ENCODE peak calls at places on chromosomes 6 and 20, in nine cellular contexts. S is suprapubic skin; T is iPS DF 6.9; G is neuronal stem cell; H is PC-3; P is transverse colon; V is lower lobe of right lung; B is CD8-positive, alpha-beta memory T cell; J is tibial artery. D is an unnamed sample. For H3K4me1, the result is how much of the 10 kb centered on the place peaks cover.

GRCh38 chr6:82951935-82952334 is 113.7 kb downstream of the UBE3D start:
- DNase-seq in V (no peak), J (no peak), B (no peak), H (no peak), S (no peak), T (no peak), G (no peak), P (no peak), D (no peak)

GRCh38 chr6:90537027-90537426 is 49.8 kb downstream of the MAP3K7 start:
- DNase-seq in P (no peak), T (no peak), J (no peak), B (no peak), G (no peak), S (no peak), V (no peak), H (no peak), D (no peak)

GRCh38 chr6:5398530-5398929 is 137.2 kb downstream of the FARS2 start:
- DNase-seq in P (no peak), G (no peak), V (no peak), J (no peak), T (no peak), S (no peak), B (no peak), H (peak), D (no peak)

GRCh38 chr6:89144358-89145041 is 1.4 kb upstream of the PM20D2 start:
- DNase-seq in G (no peak), S (no peak), J (no peak), H (peak), P (no peak), B (no peak), V (no peak), T (no peak), D (no peak)

GRCh38 chr6:131946404-131946991 is 4.7 kb downstream of the CCN2 start:
- DNase-seq in V (no peak), P (no peak), T (no peak), J (no peak), S (no peak), B (no peak), G (no peak), H (no peak), D (peak)

GRCh38 chr6:144898741-144899140 is 613.6 kb downstream of the UTRN start:
- DNase-seq in T (no peak), J (no peak), V (no peak), S (no peak), P (no peak), H (peak), B (no peak), G (no peak), D (no peak)

GRCh38 chr6:134424795-134425163 is 106.9 kb upstream of the SGK1 start:
- DNase-seq in G (no peak), B (no peak), T (no peak), H (no peak), P (no peak), J (no peak), V (no peak), S (no peak), D (no peak)

GRCh38 chr6:7732219-7732618 is 6.3 kb downstream of the BMP6 start:
- DNase-seq in V (no peak), B (no peak), J (no peak), H (no peak), T (no peak), P (no peak), S (no peak), G (no peak), D (no peak)

GRCh38 chr6:105798057-105798456 is 288.1 kb upstream of the PRDM1 start:
- DNase-seq in J (peak), S (no peak), T (no peak), G (no peak), B (no peak), P (no peak), H (no peak), V (no peak), D (no peak)

GRCh38 chr20:49464556-49464955 is 17.9 kb downstream of the KCNB1 start:
- DNase-seq in V (no peak), T (no peak), P (no peak), H (no peak), J (no peak), G (no peak), B (no peak), S (no peak), D (no peak)

GRCh38 chr6:4511626-4512010 is 264.6 kb upstream of the CDYL start:
- DNase-seq in G (no peak), P (no peak), J (no peak), H (no peak), T (no peak), V (no peak), S (no peak), B (no peak), D (no peak)

GRCh38 chr6:116938305-116938704 is 61.3 kb downstream of the RFX6 start:
- DNase-seq in T (no peak), S (no peak), J (no peak), B (no peak), V (no peak), P (no peak), H (no peak), G (no peak), D (no peak)

GRCh38 chr6:148452921-148453320 is 110.3 kb downstream of the SASH1 start:
- DNase-seq in S (no peak), T (no peak), G (no peak), V (no peak), J (no peak), H (no peak), B (no peak), P (no peak), D (no peak)

GRCh38 chr6:34656378-34657036 is 40.1 kb downstream of the ILRUN start:
- DNase-seq in J (no peak), S (no peak), P (peak), V (no peak), B (no peak), T (no peak), H (peak), G (no peak), D (no peak)

GRCh38 chr20:46401478-46401860 is 4.9 kb downstream of the ELMO2 start:
- DNase-seq in P (no peak), T (no peak), S (no peak), B (no peak), H (no peak), J (no peak), V (no peak), G (no peak), D (no peak)

GRCh38 chr20:41627001-41627400 is 8.8 kb upstream of the CHD6 start:
- DNase-seq in G (no peak), B (no peak), P (no peak), T (no peak), S (no peak), H (no peak), J (no peak), V (no peak), D (no peak)

GRCh38 chr6:111427341-111428116 is 55.5 kb downstream of the REV3L start:
- DNase-seq in H (peak), P (no peak), G (no peak), B (no peak), T (no peak), J (no peak), V (no peak), S (no peak), D (no peak)

DNA sequence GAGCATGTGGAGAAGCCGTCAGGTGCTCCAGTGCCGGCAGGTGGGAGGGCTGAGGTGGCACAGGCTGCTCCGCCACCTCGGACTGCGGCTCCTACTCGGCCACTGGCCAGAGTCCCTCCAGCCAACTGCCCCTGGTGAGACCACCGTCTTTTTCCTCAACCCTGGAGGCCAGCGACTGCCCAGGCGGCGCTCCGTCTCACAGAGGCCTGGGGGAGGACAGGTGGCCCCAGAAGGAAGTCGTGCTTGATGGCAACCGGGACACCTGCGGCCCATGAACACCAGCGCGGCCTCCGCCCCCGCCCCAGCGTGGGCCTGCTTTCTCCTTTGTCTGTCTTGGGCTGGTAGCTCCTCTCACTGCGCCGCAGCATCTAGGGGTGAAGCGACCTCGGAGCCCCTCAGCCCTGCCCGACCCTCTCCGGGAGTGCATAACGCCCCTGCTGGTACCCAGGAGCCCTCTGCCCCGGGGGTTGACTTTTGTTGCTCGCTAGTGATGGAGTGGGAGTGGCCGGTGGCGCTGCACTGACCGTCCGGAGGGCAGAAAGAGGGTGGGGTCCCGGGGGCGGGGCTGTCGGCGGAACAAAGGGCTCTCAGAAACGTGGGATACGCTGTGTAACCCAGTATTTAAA is 706 bp upstream of the TUBB2B start:
- DNase-seq in S (no peak), J (no peak), H (no peak), V (no peak), B (no peak), G (peak), P (no peak), T (no peak), D (no peak)
- H3K4me3 ChIP-seq in S (peak), J (peak), H (peak), V (peak), B (peak), G (peak), P (peak), T (peak), D (peak)

GRCh38 chr6:166430269-166430668 is 47.5 kb upstream of the MPC1 start:
- DNase-seq in V (no peak), P (no peak), T (no peak), H (no peak), B (no peak), J (no peak), G (no peak), S (no peak), D (no peak)
- H3K4me1 ChIP-seq in V (under half), P (under half), T (under half), H (under half), B (under half), J (under half), G (under half), S (under half), D (under half)

DNA sequence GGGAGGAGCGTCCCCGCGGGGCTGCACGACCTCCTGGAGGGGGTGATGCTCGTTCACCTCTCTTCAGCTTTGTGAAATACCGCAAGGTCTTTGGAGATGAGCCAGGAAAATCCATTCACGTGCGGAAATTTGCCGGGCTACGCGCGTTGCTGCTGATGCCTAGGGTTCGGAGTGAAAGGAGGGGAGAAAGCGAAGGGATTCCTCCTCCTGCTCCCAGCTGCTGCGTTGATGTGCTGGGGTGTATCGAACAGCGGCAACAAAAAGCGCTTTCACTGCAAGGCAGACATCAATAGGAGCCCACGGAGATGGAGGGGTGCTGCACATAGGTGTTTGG is 391 bp upstream of the B3GAT2 start:
- DNase-seq in P (no peak), T (no peak), B (no peak), S (no peak), J (no peak), V (no peak), H (no peak), G (peak), D (no peak)
- H3K4me3 ChIP-seq in P (peak), T (peak), B (no peak), S (peak), J (peak), V (peak), H (no peak), G (peak), D (peak)

DNA sequence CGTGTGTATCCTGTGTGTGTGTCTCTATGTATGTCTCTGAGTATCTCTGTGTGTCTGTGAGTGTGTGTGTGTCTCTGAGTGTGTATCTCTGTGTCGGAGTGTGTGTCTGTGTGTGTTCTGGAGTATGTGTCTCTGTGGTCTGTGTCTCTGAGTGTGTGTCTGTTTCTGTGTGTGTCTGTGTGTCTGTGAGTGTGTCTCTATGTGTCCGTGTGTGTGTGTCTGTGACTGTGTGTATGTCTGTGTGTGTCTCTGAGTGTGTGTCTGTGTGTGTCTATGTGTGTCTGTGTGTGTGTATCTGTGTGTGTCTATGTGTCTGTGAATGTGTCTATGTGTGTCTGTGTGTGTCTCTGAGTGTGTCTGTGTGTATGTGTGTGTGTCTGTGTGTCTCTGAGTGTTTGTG is 73.4 kb downstream of the SRC start:
- DNase-seq in S (no peak), G (no peak), T (no peak), H (no peak), P (no peak), B (no peak), V (no peak), J (no peak), D (no peak)
- H3K4me1 ChIP-seq in S (under half), G (half or more), T (under half), H (under half), P (under half), B (under half), V (under half), J (under half), D (under half)

GRCh38 chr6:170316071-170316470 is 9.5 kb downstream of the FAM120B start:
- DNase-seq in V (no peak), P (no peak), T (no peak), S (no peak), J (no peak), B (no peak), H (no peak), G (no peak), D (no peak)

GRCh38 chr6:170313716-170314295 is 7.2 kb downstream of the FAM120B start:
- DNase-seq in H (no peak), T (no peak), P (no peak), B (no peak), S (no peak), G (no peak), J (no peak), V (no peak), D (no peak)

GRCh38 chr6:170311696-170312095 is 5.1 kb downstream of the FAM120B start:
- DNase-seq in G (no peak), P (no peak), H (no peak), S (no peak), B (no peak), T (no peak), J (no peak), V (no peak), D (no peak)

GRCh38 chr6:170314983-170315382 is 8.4 kb downstream of the FAM120B start:
- DNase-seq in G (no peak), S (no peak), P (no peak), B (no peak), J (no peak), V (no peak), H (no peak), T (no peak), D (no peak)

GRCh38 chr6:170312876-170313275 is 6.3 kb downstream of the FAM120B start:
- DNase-seq in H (no peak), P (no peak), V (no peak), S (no peak), T (no peak), B (no peak), G (no peak), J (no peak), D (no peak)
- H3K4me3 ChIP-seq in H (no peak), P (no peak), V (no peak), S (no peak), T (no peak), B (no peak), G (no peak), J (no peak), D (no peak)

GRCh38 chr6:49618257-49618656 is 18.4 kb downstream of the RHAG start:
- DNase-seq in B (no peak), H (no peak), P (no peak), S (no peak), J (no peak), T (no peak), V (no peak), G (no peak), D (no peak)
- H3K4me1 ChIP-seq in B (under half), H (under half), P (under half), S (under half), J (under half), T (under half), V (under half), G (under half), D (under half)

GRCh38 chr20:38373898-38374297 is 27.6 kb downstream of the LBP start:
- DNase-seq in B (no peak), V (no peak), P (no peak), J (no peak), G (no peak), T (no peak), S (peak), H (no peak), D (no peak)

GRCh38 chr20:38373231-38373867 is 27.1 kb downstream of the LBP start:
- DNase-seq in H (no peak), T (no peak), G (no peak), S (peak), V (no peak), P (no peak), B (no peak), J (peak), D (no peak)

GRCh38 chr20:38372830-38373229 is 26.5 kb downstream of the LBP start:
- DNase-seq in G (no peak), B (no peak), J (no peak), V (no peak), T (no peak), P (no peak), H (no peak), S (no peak), D (no peak)

GRCh38 chr20:38369387-38369786 is 23.1 kb downstream of the LBP start:
- DNase-seq in G (no peak), T (no peak), H (peak), V (no peak), B (no peak), P (no peak), S (no peak), J (no peak), D (no peak)
- H3K4me3 ChIP-seq in G (peak), T (no peak), H (no peak), V (no peak), B (no peak), P (no peak), S (no peak), J (no peak), D (no peak)

DNA sequence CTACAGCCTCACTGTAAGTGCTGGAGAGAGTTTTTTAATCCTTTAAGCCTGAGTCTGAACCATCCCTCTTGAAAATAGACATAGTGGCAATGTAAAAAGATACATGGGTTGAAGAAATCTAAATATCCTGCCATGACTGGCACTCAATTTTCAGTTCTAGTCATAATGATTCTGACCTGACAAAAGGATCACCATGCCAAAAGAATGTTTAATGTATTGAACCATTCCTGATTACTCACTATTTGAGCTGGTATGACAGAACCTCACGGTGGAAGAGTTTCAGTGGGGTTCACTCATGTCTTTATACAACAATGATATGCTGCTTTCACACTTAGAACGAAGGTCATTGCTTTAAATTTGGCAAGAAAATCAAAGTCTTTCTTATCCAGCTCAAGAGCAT is 93.4 kb downstream of the HIVEP2 start:
- DNase-seq in V (no peak), P (no peak), B (no peak), G (no peak), J (no peak), H (peak), S (no peak), T (no peak), D (no peak)
- H3K4me1 ChIP-seq in V (under half), P (half or more), B (half or more), G (under half), J (under half), H (half or more), S (under half), T (under half), D (under half)